ENCODE peak calls at places on chromosomes 1 and 21, in six cellular contexts. N is breast epithelium, M is prostate gland, V is upper lobe of left lung, P is sigmoid colon, D is spleen. G is an unnamed sample. For H3K27me3, the result is how much of the 10 kb centered on the place peaks cover.

GRCh38 chr1:227174136-227174535 is 144.2 kb downstream of the CDC42BPA start:
- DNase-seq in N (no peak), M (no peak), V (no peak), P (no peak), D (no peak), G (no peak)

GRCh38 chr1:24540906-24541710 is 14.8 kb upstream of the NCMAP start:
- DNase-seq in N (no peak), M (peak), V (peak), P (no peak), D (no peak), G (no peak)

GRCh38 chr21:19547951-19548635 is 1144.5 kb upstream of the TMPRSS15 start:
- DNase-seq in N (no peak), M (no peak), V (no peak), P (no peak), D (no peak), G (no peak)

GRCh38 chr1:156910309-156910782 is 10.1 kb upstream of the LRRC71 start:
- DNase-seq in N (no peak), M (peak), V (peak), P (no peak), D (no peak), G (peak)

GRCh38 chr1:12034381-12034801 is 15.1 kb downstream of the MIIP start:
- DNase-seq in N (no peak), M (no peak), V (no peak), P (peak), D (no peak), G (no peak)

GRCh38 chr1:198184516-198184915 is 27.7 kb downstream of the NEK7 start:
- DNase-seq in N (no peak), M (no peak), V (no peak), P (no peak), D (no peak), G (no peak)

GRCh38 chr1:175385316-175385715 is 192.7 kb upstream of the KIAA0040 start:
- DNase-seq in N (no peak), M (no peak), V (no peak), P (no peak), D (no peak), G (no peak)

GRCh38 chr1:1730870-1731269 is 6.7 kb upstream of the CDK11A start:
- DNase-seq in N (no peak), M (no peak), V (no peak), P (no peak), D (no peak), G (no peak)

GRCh38 chr1:200642481-200642880 is 21.9 kb upstream of the KIF14 start:
- DNase-seq in N (no peak), M (no peak), V (peak), P (no peak), D (no peak), G (peak)

GRCh38 chr1:202274611-202275010 is 67.1 kb downstream of the UBE2T start:
- DNase-seq in N (no peak), M (no peak), V (no peak), P (no peak), D (peak), G (peak)

GRCh38 chr21:32411366-32412161 is 942 bp upstream of the EVA1C start:
- DNase-seq in N (peak), M (peak), V (peak), P (peak), D (peak), G (no peak)

GRCh38 chr1:228083871-228084278 is 1.4 kb downstream of the ARF1 start:
- DNase-seq in N (no peak), M (no peak), V (peak), P (no peak), D (peak), G (no peak)

GRCh38 chr1:180358649-180359048 is 128.6 kb downstream of the LHX4 start:
- DNase-seq in N (no peak), M (no peak), V (no peak), P (no peak), D (peak), G (no peak)

GRCh38 chr1:78424720-78425119 is 66.1 kb upstream of the PTGFR start:
- DNase-seq in N (no peak), M (no peak), V (no peak), P (no peak), D (no peak), G (no peak)

GRCh38 chr1:29286194-29286767 is 50.0 kb downstream of the PTPRU start:
- DNase-seq in N (no peak), M (no peak), V (no peak), P (peak), D (no peak), G (no peak)

GRCh38 chr1:230104395-230105244 is 37.6 kb downstream of the GALNT2 start:
- DNase-seq in N (peak), M (peak), V (peak), P (peak), D (peak), G (peak)

GRCh38 chr1:178075323-178075722 is 18.6 kb upstream of the RASAL2 start:
- DNase-seq in N (no peak), M (no peak), V (no peak), P (no peak), D (no peak), G (no peak)

GRCh38 chr1:112675728-112676381 is 1.4 kb downstream of the MOV10 start:
- DNase-seq in N (no peak), M (no peak), V (no peak), P (no peak), D (no peak), G (no peak)

GRCh38 chr1:202630541-202630940 is 79.7 kb downstream of the SYT2 start:
- DNase-seq in N (no peak), M (no peak), V (no peak), P (no peak), D (peak), G (no peak)

GRCh38 chr1:160993544-160993943 is 27.4 kb downstream of the F11R start:
- DNase-seq in N (no peak), M (no peak), V (no peak), P (no peak), D (no peak), G (peak)

GRCh38 chr1:29120955-29121485 is 2.7 kb downstream of the TMEM200B start:
- DNase-seq in N (no peak), M (no peak), V (no peak), P (peak), D (peak), G (no peak)

GRCh38 chr1:81179239-81179638 is 621.5 kb upstream of the ADGRL2 start:
- DNase-seq in N (no peak), M (no peak), V (no peak), P (no peak), D (no peak), G (no peak)

GRCh38 chr1:63321061-63321787 is 1.1 kb upstream of the FOXD3 start:
- DNase-seq in N (no peak), M (no peak), V (no peak), P (no peak), D (no peak), G (no peak)
- H3K27me3 ChIP-seq in N (half or more), M (half or more), V (half or more), P (half or more), D (under half), G (half or more)

DNA sequence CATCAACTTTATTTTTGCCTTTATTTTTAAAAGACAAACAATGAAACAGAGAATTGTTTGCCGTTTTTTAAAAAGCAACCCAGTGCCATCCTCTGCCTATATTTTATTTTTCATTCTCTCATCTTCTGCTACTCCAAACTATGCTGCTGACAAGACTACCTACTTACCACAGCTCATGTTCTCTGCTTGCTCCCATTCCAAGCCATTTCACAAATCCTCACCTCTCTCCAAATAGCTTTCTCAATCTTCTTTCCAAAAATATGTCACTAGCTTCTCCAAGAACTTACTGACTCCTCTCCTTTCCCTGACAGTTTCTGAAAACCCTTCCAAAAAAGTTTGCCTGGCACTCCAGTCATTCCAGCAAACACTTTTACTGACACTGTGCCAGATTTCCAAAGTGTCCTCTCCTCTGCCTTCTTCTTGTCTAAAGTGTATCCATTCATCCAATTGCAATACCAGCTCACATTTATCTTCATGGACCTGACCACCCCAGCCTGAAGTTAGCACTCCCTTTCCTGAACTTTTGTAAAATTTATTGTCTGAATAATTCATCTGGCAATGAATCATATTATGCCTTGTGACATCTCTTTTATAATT is 766.5 kb upstream of the B3GALT2 start:
- DNase-seq in N (no peak), M (no peak), V (no peak), P (no peak), D (no peak), G (no peak)
- TF ChIP-seq POLR2AphosphoS5 in N (no peak), M (no peak), V (no peak), P (no peak), D (no peak), G (no peak)

DNA sequence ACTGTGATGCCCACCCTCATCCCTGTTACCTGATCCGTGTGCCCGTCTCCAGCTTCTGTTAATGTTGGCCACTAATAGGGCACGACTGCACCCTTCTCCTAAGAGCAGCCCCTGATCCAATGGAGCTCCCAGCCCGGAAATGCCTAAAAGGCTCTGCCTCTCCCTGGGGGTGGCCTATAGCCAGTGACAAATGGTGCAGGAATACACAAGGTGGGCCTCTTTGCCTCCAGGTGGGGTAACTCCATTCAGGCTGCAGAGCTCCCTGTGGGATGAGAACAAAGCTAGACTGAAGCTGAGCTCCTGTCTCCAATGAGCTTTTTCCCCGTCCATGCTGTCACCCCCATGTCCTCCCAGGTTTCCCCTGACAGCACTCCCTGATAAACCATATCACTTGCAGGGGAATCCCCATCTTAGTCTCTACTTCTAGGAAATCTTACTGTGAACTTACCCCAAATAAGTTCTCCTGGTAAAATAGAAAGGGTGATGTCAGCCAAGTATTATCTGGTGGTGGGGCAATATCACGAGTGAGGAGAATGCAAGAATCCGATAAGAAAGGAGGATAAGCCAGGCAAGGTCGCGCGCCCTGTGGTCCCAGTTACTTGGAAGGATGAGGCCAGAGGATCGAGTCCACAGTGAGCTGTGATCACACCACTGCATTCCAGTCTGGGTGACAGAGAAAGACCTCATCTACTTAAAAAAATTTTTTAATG is 18.6 kb downstream of the S100A7A start:
- DNase-seq in N (no peak), M (no peak), V (no peak), P (no peak), D (no peak), G (no peak)
- H3K27me3 ChIP-seq in N (under half), M (under half), V (under half), P (under half), D (under half), G (under half)

GRCh38 chr21:37366488-37367300 is at the start of gene DYRK1A:
- DNase-seq in N (peak), M (peak), V (peak), P (peak), D (peak), G (peak)
- TF ChIP-seq POLR2AphosphoS5 in N (peak), M (peak), V (peak), P (peak), D (peak), G (peak)

G was measured in HL-60.